ENCODE peak calls at places on chromosome 17, in ten cellular contexts. One of them, this sample, is unnamed.
A peak's percentile ranks its signal among the peaks of the same experiment; 100 is the strongest.

GRCh38 chr17:39529455-39529854 is 68.2 kb downstream of the CDK12 start:
- DNase-seq in psoas muscle: no peak
- DNase-seq in epithelial cell of esophagus: no peak
- DNase-seq in fibroblast of mammary gland: no peak
- DNase-seq in coronary artery: no peak
- DNase-seq in testis: no peak
- DNase-seq in body of pancreas: no peak
- DNase-seq in activated CD8-positive, alpha-beta T cell treated with anti-CD3 and anti-CD28 coated beads for 36 hours: no peak
- DNase-seq in lower leg skin: no peak
- DNase-seq in progenitor cell of endocrine pancreas: no peak
- DNase-seq in this sample: no peak

GRCh38 chr17:57938061-57938502 is 17.1 kb downstream of the CUEDC1 start:
- DNase-seq in lower leg skin: no peak
- DNase-seq in fibroblast of mammary gland: no peak
- DNase-seq in epithelial cell of esophagus: no peak
- DNase-seq in coronary artery: no peak
- DNase-seq in activated CD8-positive, alpha-beta T cell treated with anti-CD3 and anti-CD28 coated beads for 36 hours: no peak
- DNase-seq in progenitor cell of endocrine pancreas: no peak
- DNase-seq in testis: no peak
- DNase-seq in body of pancreas: no peak
- DNase-seq in psoas muscle: no peak
- DNase-seq in this sample: no peak

GRCh38 chr17:56810286-56810781 is 23.4 kb downstream of the C17orf67 start:
- DNase-seq in epithelial cell of esophagus: no peak
- DNase-seq in body of pancreas: no peak
- DNase-seq in testis: no peak
- DNase-seq in psoas muscle: no peak
- DNase-seq in lower leg skin: no peak
- DNase-seq in coronary artery: no peak
- DNase-seq in fibroblast of mammary gland: no peak
- DNase-seq in activated CD8-positive, alpha-beta T cell treated with anti-CD3 and anti-CD28 coated beads for 36 hours: no peak
- DNase-seq in progenitor cell of endocrine pancreas: no peak
- DNase-seq in this sample: no peak

GRCh38 chr17:73746314-73747073 is 102.2 kb upstream of the SDK2 start:
- DNase-seq in testis: no peak
- DNase-seq in psoas muscle: no peak
- DNase-seq in body of pancreas: no peak
- DNase-seq in progenitor cell of endocrine pancreas: no peak
- DNase-seq in coronary artery: no peak
- DNase-seq in activated CD8-positive, alpha-beta T cell treated with anti-CD3 and anti-CD28 coated beads for 36 hours: no peak
- DNase-seq in epithelial cell of esophagus: no peak
- DNase-seq in lower leg skin: no peak
- DNase-seq in fibroblast of mammary gland: no peak
- DNase-seq in this sample: no peak

GRCh38 chr17:43360376-43360738 is 38.4 kb upstream of the ARL4D start:
- DNase-seq in coronary artery: peak; percentile 85
- DNase-seq in psoas muscle: no peak
- DNase-seq in body of pancreas: peak; percentile 58
- DNase-seq in activated CD8-positive, alpha-beta T cell treated with anti-CD3 and anti-CD28 coated beads for 36 hours: peak; percentile 91
- DNase-seq in fibroblast of mammary gland: peak; percentile 97
- DNase-seq in progenitor cell of endocrine pancreas: no peak
- DNase-seq in lower leg skin: peak; percentile 65
- DNase-seq in epithelial cell of esophagus: peak; percentile 74
- DNase-seq in testis: no peak
- DNase-seq in this sample: no peak

GRCh38 chr17:31279401-31279800 is 17.6 kb downstream of the OMG start:
- DNase-seq in progenitor cell of endocrine pancreas: no peak
- DNase-seq in activated CD8-positive, alpha-beta T cell treated with anti-CD3 and anti-CD28 coated beads for 36 hours: no peak
- DNase-seq in fibroblast of mammary gland: no peak
- DNase-seq in psoas muscle: no peak
- DNase-seq in coronary artery: no peak
- DNase-seq in epithelial cell of esophagus: no peak
- DNase-seq in testis: no peak
- DNase-seq in lower leg skin: no peak
- DNase-seq in body of pancreas: no peak
- DNase-seq in this sample: no peak

GRCh38 chr17:81295678-81296381 is 723 bp upstream of the SLC38A10 start:
- DNase-seq in activated CD8-positive, alpha-beta T cell treated with anti-CD3 and anti-CD28 coated beads for 36 hours: peak; percentile 64
- DNase-seq in lower leg skin: no peak
- DNase-seq in body of pancreas: peak; percentile 89
- DNase-seq in epithelial cell of esophagus: peak; percentile 92
- DNase-seq in psoas muscle: no peak
- DNase-seq in coronary artery: no peak
- DNase-seq in fibroblast of mammary gland: peak; percentile 39
- DNase-seq in testis: peak; percentile 54
- DNase-seq in progenitor cell of endocrine pancreas: peak; percentile 37
- DNase-seq in this sample: no peak

GRCh38 chr17:52150935-52151334 is 7.6 kb downstream of the CA10 start:
- DNase-seq in activated CD8-positive, alpha-beta T cell treated with anti-CD3 and anti-CD28 coated beads for 36 hours: no peak
- DNase-seq in progenitor cell of endocrine pancreas: no peak
- DNase-seq in lower leg skin: no peak
- DNase-seq in psoas muscle: no peak
- DNase-seq in testis: no peak
- DNase-seq in body of pancreas: no peak
- DNase-seq in fibroblast of mammary gland: no peak
- DNase-seq in coronary artery: no peak
- DNase-seq in epithelial cell of esophagus: no peak
- DNase-seq in this sample: no peak

GRCh38 chr17:17703608-17703919 is 22.3 kb downstream of the RAI1 start:
- DNase-seq in body of pancreas: no peak
- DNase-seq in epithelial cell of esophagus: no peak
- DNase-seq in lower leg skin: no peak
- DNase-seq in activated CD8-positive, alpha-beta T cell treated with anti-CD3 and anti-CD28 coated beads for 36 hours: no peak
- DNase-seq in psoas muscle: no peak
- DNase-seq in coronary artery: no peak
- DNase-seq in progenitor cell of endocrine pancreas: no peak
- DNase-seq in fibroblast of mammary gland: no peak
- DNase-seq in testis: no peak
- DNase-seq in this sample: no peak

GRCh38 chr17:12665263-12666210 is at the start of gene MYOCD:
- DNase-seq in fibroblast of mammary gland: no peak
- DNase-seq in body of pancreas: peak; percentile 8
- DNase-seq in coronary artery: peak; percentile 86
- DNase-seq in progenitor cell of endocrine pancreas: peak; percentile 40
- DNase-seq in activated CD8-positive, alpha-beta T cell treated with anti-CD3 and anti-CD28 coated beads for 36 hours: peak; percentile 3
- DNase-seq in testis: peak; percentile 40
- DNase-seq in psoas muscle: peak; percentile 15
- DNase-seq in epithelial cell of esophagus: peak; percentile 10
- DNase-seq in lower leg skin: no peak
- DNase-seq in this sample: peak; percentile 86

GRCh38 chr17:33977729-33978514 is 277.2 kb upstream of the CCL2 start:
- DNase-seq in progenitor cell of endocrine pancreas: no peak
- DNase-seq in coronary artery: no peak
- DNase-seq in fibroblast of mammary gland: no peak
- DNase-seq in lower leg skin: peak; percentile 34
- DNase-seq in psoas muscle: peak; percentile 21
- DNase-seq in testis: no peak
- DNase-seq in body of pancreas: no peak
- DNase-seq in epithelial cell of esophagus: no peak
- DNase-seq in activated CD8-positive, alpha-beta T cell treated with anti-CD3 and anti-CD28 coated beads for 36 hours: no peak
- DNase-seq in this sample: peak; percentile 70

GRCh38 chr17:70071620-70072019 is 3.4 kb upstream of the KCNJ16 start:
- DNase-seq in progenitor cell of endocrine pancreas: no peak
- DNase-seq in lower leg skin: no peak
- DNase-seq in fibroblast of mammary gland: no peak
- DNase-seq in epithelial cell of esophagus: no peak
- DNase-seq in coronary artery: no peak
- DNase-seq in activated CD8-positive, alpha-beta T cell treated with anti-CD3 and anti-CD28 coated beads for 36 hours: no peak
- DNase-seq in testis: no peak
- DNase-seq in psoas muscle: no peak
- DNase-seq in body of pancreas: no peak
- DNase-seq in this sample: no peak

GRCh38 chr17:72569193-72569946 is 448.6 kb downstream of the SOX9 start:
- DNase-seq in psoas muscle: no peak
- DNase-seq in activated CD8-positive, alpha-beta T cell treated with anti-CD3 and anti-CD28 coated beads for 36 hours: no peak
- DNase-seq in body of pancreas: peak; percentile 65
- DNase-seq in lower leg skin: no peak
- DNase-seq in progenitor cell of endocrine pancreas: no peak
- DNase-seq in coronary artery: no peak
- DNase-seq in testis: peak; percentile 32
- DNase-seq in epithelial cell of esophagus: no peak
- DNase-seq in fibroblast of mammary gland: no peak
- DNase-seq in this sample: no peak

GRCh38 chr17:78658281-78658785 is 81.1 kb upstream of the DNAH17 start:
- DNase-seq in progenitor cell of endocrine pancreas: no peak
- DNase-seq in testis: no peak
- DNase-seq in lower leg skin: no peak
- DNase-seq in coronary artery: no peak
- DNase-seq in activated CD8-positive, alpha-beta T cell treated with anti-CD3 and anti-CD28 coated beads for 36 hours: no peak
- DNase-seq in body of pancreas: no peak
- DNase-seq in psoas muscle: no peak
- DNase-seq in fibroblast of mammary gland: peak; percentile 37
- DNase-seq in epithelial cell of esophagus: peak; percentile 39
- DNase-seq in this sample: no peak

GRCh38 chr17:49521521-49522185 is 26.6 kb downstream of the NGFR start:
- DNase-seq in fibroblast of mammary gland: peak; percentile 62
- DNase-seq in psoas muscle: no peak
- DNase-seq in coronary artery: peak; percentile 59
- DNase-seq in activated CD8-positive, alpha-beta T cell treated with anti-CD3 and anti-CD28 coated beads for 36 hours: no peak
- DNase-seq in body of pancreas: no peak
- DNase-seq in lower leg skin: no peak
- DNase-seq in progenitor cell of endocrine pancreas: no peak
- DNase-seq in testis: no peak
- DNase-seq in epithelial cell of esophagus: no peak
- DNase-seq in this sample: no peak

GRCh38 chr17:80785477-80786178 is 206.0 kb upstream of the CHMP6 start:
- DNase-seq in testis: no peak
- DNase-seq in activated CD8-positive, alpha-beta T cell treated with anti-CD3 and anti-CD28 coated beads for 36 hours: peak; percentile 76
- DNase-seq in progenitor cell of endocrine pancreas: no peak
- DNase-seq in lower leg skin: no peak
- DNase-seq in epithelial cell of esophagus: no peak
- DNase-seq in fibroblast of mammary gland: no peak
- DNase-seq in psoas muscle: no peak
- DNase-seq in coronary artery: peak; percentile 62
- DNase-seq in body of pancreas: no peak
- DNase-seq in this sample: no peak

GRCh38 chr17:50272711-50273653 is 1.3 kb upstream of the TMEM92 start:
- DNase-seq in progenitor cell of endocrine pancreas: peak; percentile 78
- DNase-seq in activated CD8-positive, alpha-beta T cell treated with anti-CD3 and anti-CD28 coated beads for 36 hours: peak; percentile 56
- DNase-seq in lower leg skin: no peak
- DNase-seq in fibroblast of mammary gland: peak; percentile 67
- DNase-seq in testis: peak; percentile 69
- DNase-seq in coronary artery: peak; percentile 82
- DNase-seq in body of pancreas: peak; percentile 60
- DNase-seq in psoas muscle: peak; percentile 55
- DNase-seq in epithelial cell of esophagus: no peak
- DNase-seq in this sample: peak; percentile 93

GRCh38 chr17:37358830-37359681 is 16.7 kb upstream of the C17orf78 start:
- DNase-seq in testis: peak; percentile 96
- DNase-seq in fibroblast of mammary gland: peak; percentile 92
- DNase-seq in progenitor cell of endocrine pancreas: peak; percentile 97
- DNase-seq in epithelial cell of esophagus: peak; percentile 79
- DNase-seq in lower leg skin: peak; percentile 85
- DNase-seq in psoas muscle: peak; percentile 96
- DNase-seq in body of pancreas: peak; percentile 98
- DNase-seq in coronary artery: peak; percentile 97
- DNase-seq in activated CD8-positive, alpha-beta T cell treated with anti-CD3 and anti-CD28 coated beads for 36 hours: peak; percentile 97
- DNase-seq in this sample: peak; percentile 95
- TF ChIP-seq CTCF in testis: peak; percentile 19
- TF ChIP-seq CTCF in fibroblast of mammary gland: no peak
- TF ChIP-seq CTCF in progenitor cell of endocrine pancreas: peak; percentile 53
- TF ChIP-seq CTCF in epithelial cell of esophagus: no peak
- TF ChIP-seq CTCF in lower leg skin: no peak
- TF ChIP-seq CTCF in psoas muscle: peak; percentile 55
- TF ChIP-seq CTCF in body of pancreas: peak; percentile 60
- TF ChIP-seq CTCF in coronary artery: peak; percentile 35
- TF ChIP-seq CTCF in activated CD8-positive, alpha-beta T cell treated with anti-CD3 and anti-CD28 coated beads for 36 hours: peak; percentile 41
- TF ChIP-seq CTCF in this sample: peak; percentile 52

GRCh38 chr17:82913304-82914043 is 73.7 kb upstream of the ZNF750 start:
- DNase-seq in coronary artery: no peak
- DNase-seq in fibroblast of mammary gland: no peak
- DNase-seq in activated CD8-positive, alpha-beta T cell treated with anti-CD3 and anti-CD28 coated beads for 36 hours: no peak
- DNase-seq in epithelial cell of esophagus: peak; percentile 27
- DNase-seq in psoas muscle: peak; percentile 39
- DNase-seq in progenitor cell of endocrine pancreas: no peak
- DNase-seq in testis: no peak
- DNase-seq in body of pancreas: peak; percentile 31
- DNase-seq in lower leg skin: no peak
- DNase-seq in this sample: no peak
- TF ChIP-seq CTCF in coronary artery: no peak
- TF ChIP-seq CTCF in fibroblast of mammary gland: peak; percentile 12
- TF ChIP-seq CTCF in activated CD8-positive, alpha-beta T cell treated with anti-CD3 and anti-CD28 coated beads for 36 hours: no peak
- TF ChIP-seq CTCF in epithelial cell of esophagus: peak; percentile 52
- TF ChIP-seq CTCF in psoas muscle: peak; percentile 44
- TF ChIP-seq CTCF in progenitor cell of endocrine pancreas: peak; percentile 43
- TF ChIP-seq CTCF in testis: no peak
- TF ChIP-seq CTCF in body of pancreas: peak; percentile 48
- TF ChIP-seq CTCF in lower leg skin: no peak
- TF ChIP-seq CTCF in this sample: peak; percentile 41

DNA sequence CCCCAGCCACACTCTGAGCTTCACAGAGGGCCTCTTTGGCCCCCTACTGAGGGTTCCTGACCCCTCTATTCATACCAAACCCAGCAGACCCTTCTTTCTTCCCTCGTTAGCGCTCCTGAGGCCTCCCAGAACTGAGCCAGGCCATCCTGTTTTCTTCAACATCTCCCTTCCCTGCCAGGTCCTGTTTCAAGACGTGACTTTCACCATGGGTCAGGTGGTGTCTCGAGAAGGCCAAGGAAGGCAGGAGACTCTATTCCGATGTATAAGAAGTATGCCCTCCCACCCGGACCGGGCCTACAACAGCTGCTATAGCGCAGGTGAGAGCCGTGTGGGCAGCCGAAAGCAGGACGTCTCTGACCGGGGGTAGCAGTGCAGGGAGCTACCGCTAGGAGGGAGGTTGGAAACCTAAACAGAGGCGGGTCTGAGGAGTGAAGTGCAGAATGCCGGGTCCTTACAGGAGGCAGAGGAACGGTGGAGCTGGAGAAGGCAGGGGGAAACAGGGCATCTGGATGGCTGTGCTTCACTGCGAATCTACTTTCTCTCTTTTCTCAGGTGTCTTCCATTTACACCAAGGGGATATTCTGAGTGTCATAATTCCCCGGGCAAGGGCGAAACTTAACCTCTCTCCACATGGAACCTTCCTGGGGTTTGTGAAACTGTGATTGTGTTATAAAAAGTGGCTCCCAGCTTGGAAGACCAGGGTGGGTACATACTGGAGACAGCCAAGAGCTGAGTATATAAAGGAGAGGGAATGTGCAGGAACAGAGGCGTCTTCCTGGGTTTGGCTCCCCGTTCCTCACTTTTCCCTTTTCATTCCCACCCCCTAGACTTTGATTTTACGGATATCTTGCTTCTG is 1.3 kb upstream of the SENP3 start:
- DNase-seq in epithelial cell of esophagus: peak; percentile 80
- DNase-seq in fibroblast of mammary gland: peak; percentile 65
- DNase-seq in psoas muscle: peak; percentile 64
- DNase-seq in testis: peak; percentile 64
- DNase-seq in coronary artery: no peak
- DNase-seq in lower leg skin: no peak
- DNase-seq in body of pancreas: peak; percentile 82
- DNase-seq in activated CD8-positive, alpha-beta T cell treated with anti-CD3 and anti-CD28 coated beads for 36 hours: peak; percentile 80
- DNase-seq in progenitor cell of endocrine pancreas: peak; percentile 73
- DNase-seq in this sample: no peak
- TF ChIP-seq CTCF in epithelial cell of esophagus: peak; percentile 83
- TF ChIP-seq CTCF in fibroblast of mammary gland: peak; percentile 81
- TF ChIP-seq CTCF in psoas muscle: peak; percentile 57
- TF ChIP-seq CTCF in testis: peak; percentile 60
- TF ChIP-seq CTCF in coronary artery: peak; percentile 7
- TF ChIP-seq CTCF in lower leg skin: no peak
- TF ChIP-seq CTCF in body of pancreas: peak; percentile 74
- TF ChIP-seq CTCF in activated CD8-positive, alpha-beta T cell treated with anti-CD3 and anti-CD28 coated beads for 36 hours: no peak
- TF ChIP-seq CTCF in progenitor cell of endocrine pancreas: peak; percentile 65
- TF ChIP-seq CTCF in this sample: peak; percentile 54

GRCh38 chr17:16371742-16372141 is 9.1 kb upstream of the UBB start:
- DNase-seq in epithelial cell of esophagus: peak; percentile 88
- DNase-seq in lower leg skin: no peak
- DNase-seq in progenitor cell of endocrine pancreas: no peak
- DNase-seq in psoas muscle: no peak
- DNase-seq in fibroblast of mammary gland: peak; percentile 93
- DNase-seq in body of pancreas: no peak
- DNase-seq in coronary artery: no peak
- DNase-seq in activated CD8-positive, alpha-beta T cell treated with anti-CD3 and anti-CD28 coated beads for 36 hours: no peak
- DNase-seq in testis: no peak
- DNase-seq in this sample: no peak
- TF ChIP-seq CTCF in epithelial cell of esophagus: no peak
- TF ChIP-seq CTCF in lower leg skin: no peak
- TF ChIP-seq CTCF in progenitor cell of endocrine pancreas: no peak
- TF ChIP-seq CTCF in psoas muscle: no peak
- TF ChIP-seq CTCF in fibroblast of mammary gland: no peak
- TF ChIP-seq CTCF in body of pancreas: no peak
- TF ChIP-seq CTCF in coronary artery: no peak
- TF ChIP-seq CTCF in activated CD8-positive, alpha-beta T cell treated with anti-CD3 and anti-CD28 coated beads for 36 hours: no peak
- TF ChIP-seq CTCF in testis: no peak
- TF ChIP-seq CTCF in this sample: no peak